ENCODE peak calls at places on chromosomes 3 and 15, in nine cellular contexts. S is cardiac muscle cell; V is fibroblast of mammary gland; E is breast epithelium; T is CD8-positive, alpha-beta memory T cell; P is cardiac fibroblast; Z is stomach; I is pancreas; N is fibroblast of pulmonary artery. J is an unnamed sample.

GRCh38 chr3:11238880-11239279 is 33.3 kb upstream of the ATG7 start:
- DNase-seq in I (no peak), S (no peak), T (no peak), P (peak; percentile 75), E (no peak), Z (no peak), V (peak; percentile 93), N (peak; percentile 84), J (peak; percentile 62)

GRCh38 chr3:30292192-30292893 is 314.1 kb upstream of the TGFBR2 start:
- DNase-seq in I (no peak), Z (no peak), V (peak; percentile 73), N (peak; percentile 95), P (peak; percentile 76), T (no peak), E (no peak), S (no peak), J (no peak)

GRCh38 chr3:9617736-9618135 is 31.6 kb upstream of the MTMR14 start:
- DNase-seq in V (no peak), S (no peak), E (no peak), P (no peak), Z (no peak), T (no peak), N (no peak), I (no peak), J (no peak)

GRCh38 chr3:134449277-134449676 is 36.5 kb downstream of the ANAPC13 start:
- DNase-seq in N (peak; percentile 68), T (no peak), E (no peak), P (peak; percentile 68), I (peak; percentile 32), V (peak; percentile 61), S (peak; percentile 44), Z (peak; percentile 61), J (peak; percentile 53)

GRCh38 chr3:72100626-72101187 is 315.8 kb upstream of the PROK2 start:
- DNase-seq in N (peak; percentile 83), Z (peak; percentile 75), E (peak; percentile 33), T (peak; percentile 41), V (peak; percentile 89), I (peak; percentile 80), P (peak; percentile 92), S (peak; percentile 61), J (peak; percentile 97)

GRCh38 chr3:175818811-175819464 is 959.8 kb downstream of the NAALADL2 start:
- DNase-seq in Z (no peak), E (no peak), T (no peak), N (no peak), V (no peak), P (no peak), I (no peak), S (no peak), J (no peak)

GRCh38 chr3:177652556-177653290 is 455.4 kb upstream of the TBL1XR1 start:
- DNase-seq in Z (no peak), I (no peak), P (peak; percentile 34), N (no peak), V (no peak), E (no peak), T (no peak), S (no peak), J (no peak)

GRCh38 chr3:30140356-30140755 is 466.0 kb upstream of the TGFBR2 start:
- DNase-seq in P (no peak), Z (no peak), E (no peak), N (no peak), V (no peak), I (no peak), T (no peak), S (no peak), J (no peak)

GRCh38 chr15:95799286-95800187 is 531.0 kb upstream of the NR2F2 start:
- DNase-seq in Z (no peak), E (no peak), I (no peak), N (peak; percentile 85), T (no peak), S (no peak), P (peak; percentile 70), V (peak; percentile 92), J (peak; percentile 83)

GRCh38 chr15:39181348-39181747 is 399.5 kb upstream of the THBS1 start:
- DNase-seq in Z (no peak), S (no peak), T (no peak), V (no peak), P (peak; percentile 33), E (no peak), N (no peak), I (no peak), J (peak; percentile 57)

DNA sequence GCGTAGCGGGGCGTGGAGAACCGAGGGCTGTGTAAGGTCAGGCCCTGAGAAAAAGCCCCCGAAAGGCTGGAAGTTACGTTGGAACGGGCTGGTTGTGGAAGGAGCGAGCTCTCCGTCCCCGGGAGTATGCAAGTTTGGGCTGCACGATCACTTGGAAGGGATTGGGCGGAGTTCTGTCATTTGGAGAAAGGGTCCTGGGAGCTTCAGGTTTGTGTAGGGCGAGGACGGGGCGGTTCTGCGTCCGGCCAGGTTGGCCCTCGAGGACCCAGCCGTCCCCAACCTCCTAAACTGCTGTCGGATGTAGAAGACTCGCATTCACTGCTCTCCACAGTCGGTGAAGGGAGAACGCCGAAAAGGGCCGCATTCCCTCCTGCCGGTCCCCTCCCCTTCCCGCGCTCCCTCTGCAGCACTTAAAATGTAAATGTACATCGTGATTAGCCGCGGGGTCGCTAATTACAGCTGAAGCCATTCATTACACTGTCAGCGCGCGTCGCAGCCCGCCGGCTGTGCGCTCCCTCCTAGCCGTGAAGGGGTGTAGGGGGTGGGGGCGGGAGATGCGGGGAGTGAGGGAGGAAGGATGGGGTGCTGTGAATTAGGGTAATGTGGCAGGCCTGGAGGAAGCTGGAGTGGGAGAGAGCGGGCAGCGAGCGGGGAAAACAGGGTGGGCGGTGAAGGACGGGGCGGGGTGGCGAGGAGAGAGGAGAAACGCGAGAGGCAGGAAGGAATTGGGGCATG is 2.5 kb upstream of the RPP25 start:
- DNase-seq in Z (no peak), S (no peak), P (no peak), N (no peak), T (no peak), V (no peak), E (no peak), I (peak; percentile 22), J (no peak)
- H3K4me3 ChIP-seq in Z (peak overlapping the region; percentile 79), S (peak overlapping the region; percentile 13), P (peak overlapping the region; percentile 57), N (peak overlapping the region; percentile 89), T (no peak overlapping the region), V (peak overlapping the region; percentile 53), E (peak overlapping the region; percentile 61), I (peak overlapping the region; percentile 80), J (peak overlapping the region; percentile 76)

GRCh38 chr3:158244274-158244673 is 134.4 kb downstream of the RSRC1 start:
- DNase-seq in I (no peak), Z (no peak), N (no peak), T (no peak), V (no peak), S (no peak), E (no peak), P (no peak), J (no peak)

GRCh38 chr3:158249183-158249582 is 139.3 kb downstream of the RSRC1 start:
- DNase-seq in V (no peak), P (no peak), E (no peak), N (no peak), Z (no peak), T (no peak), S (peak; percentile 40), I (no peak), J (no peak)

GRCh38 chr3:158247288-158247687 is 137.4 kb downstream of the RSRC1 start:
- DNase-seq in E (no peak), N (no peak), Z (no peak), I (no peak), V (no peak), T (no peak), P (no peak), S (no peak), J (no peak)

DNA sequence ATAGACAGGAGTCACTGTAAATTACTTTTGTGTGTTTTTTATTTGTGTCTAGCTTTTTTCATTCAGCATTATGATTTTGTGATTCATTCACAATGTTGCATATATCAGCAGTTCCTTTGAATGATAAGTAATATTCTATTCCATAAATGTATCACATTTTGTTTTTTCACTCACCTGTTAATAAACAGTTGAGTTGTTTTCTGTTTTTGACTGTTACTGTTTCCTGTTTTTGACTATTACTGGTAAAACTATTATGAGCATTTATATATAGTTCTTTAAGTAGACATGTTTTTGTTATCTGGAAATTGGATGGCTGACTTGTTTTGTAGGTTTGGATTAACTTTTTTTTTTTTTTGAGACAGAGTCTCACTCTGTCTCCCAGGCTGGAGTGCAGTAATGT is 138.4 kb downstream of the RSRC1 start:
- DNase-seq in S (no peak), T (no peak), I (no peak), E (no peak), V (no peak), N (no peak), P (no peak), Z (no peak), J (no peak)
- H3K4me3 ChIP-seq in S (no peak overlapping the region), T (no peak overlapping the region), I (no peak overlapping the region), E (no peak overlapping the region), V (no peak overlapping the region), N (no peak overlapping the region), P (no peak overlapping the region), Z (no peak overlapping the region), J (no peak overlapping the region)

GRCh38 chr3:189790658-189791057 is 159.5 kb downstream of the TP63 start:
- DNase-seq in E (no peak), I (no peak), S (no peak), N (no peak), Z (no peak), V (no peak), T (no peak), P (no peak), J (no peak)
- H3K4me3 ChIP-seq in E (no peak overlapping the region), I (no peak overlapping the region), S (no peak overlapping the region), N (no peak overlapping the region), Z (no peak overlapping the region), V (no peak overlapping the region), T (no peak overlapping the region), P (no peak overlapping the region), J (no peak overlapping the region)

GRCh38 chr15:55738715-55739114 is 4.2 kb downstream of the PRTG start:
- DNase-seq in E (no peak), T (no peak), N (no peak), I (no peak), P (no peak), V (no peak), S (no peak), Z (no peak), J (no peak)

GRCh38 chr15:55739641-55740040 is 3.3 kb downstream of the PRTG start:
- DNase-seq in S (no peak), N (no peak), T (no peak), V (no peak), I (no peak), E (no peak), P (no peak), Z (no peak), J (no peak)

GRCh38 chr15:55740981-55741591 is 1.9 kb downstream of the PRTG start:
- DNase-seq in Z (no peak), E (no peak), I (no peak), V (no peak), N (no peak), T (no peak), S (no peak), P (no peak), J (no peak)

GRCh38 chr15:55741592-55742497 is 1.1 kb downstream of the PRTG start:
- DNase-seq in S (peak; percentile 61), P (peak; percentile 7), I (no peak), V (no peak), Z (no peak), T (no peak), N (no peak), E (no peak), J (no peak)

DNA sequence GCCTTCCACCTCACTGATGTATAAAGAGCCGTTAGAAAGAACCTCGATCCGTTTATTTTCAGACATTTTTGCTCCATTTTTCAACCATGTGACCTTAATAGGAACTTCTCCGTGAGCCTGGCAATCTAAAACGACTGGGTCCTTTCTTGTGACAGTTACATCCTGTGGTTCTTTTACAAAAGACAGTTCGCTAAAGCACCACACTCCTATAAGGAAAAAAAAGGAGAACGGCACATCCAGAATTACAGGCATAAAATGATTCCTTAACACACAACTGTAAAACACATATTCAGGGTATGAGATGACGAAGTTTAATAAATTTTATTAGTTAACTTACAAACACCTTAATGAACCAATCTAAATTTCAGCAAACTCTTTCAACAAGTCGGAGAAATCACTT is 2.5 kb downstream of the PRTG start:
- DNase-seq in Z (no peak), P (no peak), T (no peak), V (no peak), S (no peak), I (no peak), N (no peak), E (no peak), J (no peak)
- H3K4me3 ChIP-seq in Z (no peak overlapping the region), P (no peak overlapping the region), T (no peak overlapping the region), V (no peak overlapping the region), S (peak overlapping the region; percentile 99), I (no peak overlapping the region), N (no peak overlapping the region), E (no peak overlapping the region), J (no peak overlapping the region)